ENCODE peak calls at places on chromosome 16, in seven cellular contexts. One of them, this sample, is unnamed.

GRCh38 chr16:72149676-72150464 is 22.1 kb downstream of the PMFBP1 start:
- DNase-seq in lower leg skin: no peak
- DNase-seq in thoracic aorta: no peak
- DNase-seq in brain microvascular endothelial cell: no peak
- DNase-seq in cardiac fibroblast: no peak
- DNase-seq in AG09319: no peak
- DNase-seq in stomach: no peak
- DNase-seq in this sample: no peak

GRCh38 chr16:5216681-5217080 is 119.1 kb upstream of the EEF2KMT start:
- DNase-seq in lower leg skin: no peak
- DNase-seq in thoracic aorta: no peak
- DNase-seq in brain microvascular endothelial cell: no peak
- DNase-seq in cardiac fibroblast: no peak
- DNase-seq in AG09319: no peak
- DNase-seq in stomach: no peak
- DNase-seq in this sample: no peak

GRCh38 chr16:65889533-65889966 is 476.9 kb upstream of the CDH5 start:
- DNase-seq in lower leg skin: no peak
- DNase-seq in thoracic aorta: no peak
- DNase-seq in brain microvascular endothelial cell: no peak
- DNase-seq in cardiac fibroblast: no peak
- DNase-seq in AG09319: no peak
- DNase-seq in stomach: no peak
- DNase-seq in this sample: no peak

GRCh38 chr16:88078111-88078775 is 127.0 kb downstream of the BANP start:
- DNase-seq in lower leg skin: no peak
- DNase-seq in thoracic aorta: no peak
- DNase-seq in brain microvascular endothelial cell: no peak
- DNase-seq in cardiac fibroblast: no peak
- DNase-seq in AG09319: no peak
- DNase-seq in stomach: no peak
- DNase-seq in this sample: no peak

GRCh38 chr16:83137326-83137770 is 510.6 kb downstream of the CDH13 start:
- DNase-seq in lower leg skin: no peak
- DNase-seq in thoracic aorta: no peak
- DNase-seq in brain microvascular endothelial cell: peak; percentile 75
- DNase-seq in cardiac fibroblast: peak; percentile 77
- DNase-seq in AG09319: peak; percentile 20
- DNase-seq in stomach: peak; percentile 28
- DNase-seq in this sample: peak; percentile 82

GRCh38 chr16:67229906-67230808 is 3.2 kb downstream of the TMEM208 start:
- DNase-seq in lower leg skin: no peak
- DNase-seq in thoracic aorta: no peak
- DNase-seq in brain microvascular endothelial cell: no peak
- DNase-seq in cardiac fibroblast: no peak
- DNase-seq in AG09319: no peak
- DNase-seq in stomach: no peak
- DNase-seq in this sample: no peak

GRCh38 chr16:66904846-66905632 is 13.6 kb downstream of the CDH16 start:
- DNase-seq in lower leg skin: peak; percentile 85
- DNase-seq in thoracic aorta: no peak
- DNase-seq in brain microvascular endothelial cell: no peak
- DNase-seq in cardiac fibroblast: no peak
- DNase-seq in AG09319: no peak
- DNase-seq in stomach: peak; percentile 37
- DNase-seq in this sample: no peak

GRCh38 chr16:71610936-71611871 is 14.8 kb upstream of the MARVELD3 start:
- DNase-seq in lower leg skin: peak; percentile 89
- DNase-seq in thoracic aorta: no peak
- DNase-seq in brain microvascular endothelial cell: peak; percentile 44
- DNase-seq in cardiac fibroblast: peak; percentile 59
- DNase-seq in AG09319: no peak
- DNase-seq in stomach: peak; percentile 78
- DNase-seq in this sample: peak; percentile 39

GRCh38 chr16:78298986-78299385 is 199.5 kb downstream of the WWOX start:
- DNase-seq in lower leg skin: no peak
- DNase-seq in thoracic aorta: no peak
- DNase-seq in brain microvascular endothelial cell: no peak
- DNase-seq in cardiac fibroblast: no peak
- DNase-seq in AG09319: no peak
- DNase-seq in stomach: no peak
- DNase-seq in this sample: no peak

GRCh38 chr16:1180772-1181714 is 28.1 kb downstream of the CACNA1H start:
- DNase-seq in lower leg skin: no peak
- DNase-seq in thoracic aorta: no peak
- DNase-seq in brain microvascular endothelial cell: no peak
- DNase-seq in cardiac fibroblast: peak; percentile 29
- DNase-seq in AG09319: no peak
- DNase-seq in stomach: no peak
- DNase-seq in this sample: no peak

GRCh38 chr16:1181715-1182671 is 29.1 kb downstream of the CACNA1H start:
- DNase-seq in lower leg skin: no peak
- DNase-seq in thoracic aorta: peak; percentile 61
- DNase-seq in brain microvascular endothelial cell: peak; percentile 93
- DNase-seq in cardiac fibroblast: peak; percentile 92
- DNase-seq in AG09319: no peak
- DNase-seq in stomach: peak; percentile 60
- DNase-seq in this sample: peak; percentile 92

GRCh38 chr16:1184980-1185379 is 32.1 kb downstream of the CACNA1H start:
- DNase-seq in lower leg skin: no peak
- DNase-seq in thoracic aorta: no peak
- DNase-seq in brain microvascular endothelial cell: no peak
- DNase-seq in cardiac fibroblast: no peak
- DNase-seq in AG09319: no peak
- DNase-seq in stomach: no peak
- DNase-seq in this sample: no peak

GRCh38 chr16:1183235-1183907 is 30.5 kb downstream of the CACNA1H start:
- DNase-seq in lower leg skin: no peak
- DNase-seq in thoracic aorta: no peak
- DNase-seq in brain microvascular endothelial cell: peak; percentile 78
- DNase-seq in cardiac fibroblast: peak; percentile 77
- DNase-seq in AG09319: no peak
- DNase-seq in stomach: no peak
- DNase-seq in this sample: peak; percentile 74

GRCh38 chr16:1184156-1184868 is 31.4 kb downstream of the CACNA1H start:
- DNase-seq in lower leg skin: no peak
- DNase-seq in thoracic aorta: no peak
- DNase-seq in brain microvascular endothelial cell: no peak
- DNase-seq in cardiac fibroblast: no peak
- DNase-seq in AG09319: no peak
- DNase-seq in stomach: no peak
- DNase-seq in this sample: no peak
- TF ChIP-seq CTCF in lower leg skin: no peak
- TF ChIP-seq CTCF in thoracic aorta: no peak
- TF ChIP-seq CTCF in brain microvascular endothelial cell: peak; percentile 19
- TF ChIP-seq CTCF in cardiac fibroblast: no peak
- TF ChIP-seq CTCF in AG09319: no peak
- TF ChIP-seq CTCF in stomach: no peak
- TF ChIP-seq CTCF in this sample: no peak

GRCh38 chr16:81035975-81036750 is 521 bp downstream of the ATMIN start:
- DNase-seq in lower leg skin: no peak
- DNase-seq in thoracic aorta: no peak
- DNase-seq in brain microvascular endothelial cell: peak; percentile 6
- DNase-seq in cardiac fibroblast: peak; percentile 36
- DNase-seq in AG09319: no peak
- DNase-seq in stomach: peak; percentile 34
- DNase-seq in this sample: peak; percentile 15
- TF ChIP-seq CTCF in lower leg skin: no peak
- TF ChIP-seq CTCF in thoracic aorta: no peak
- TF ChIP-seq CTCF in brain microvascular endothelial cell: peak; percentile 13
- TF ChIP-seq CTCF in cardiac fibroblast: no peak
- TF ChIP-seq CTCF in AG09319: no peak
- TF ChIP-seq CTCF in stomach: no peak
- TF ChIP-seq CTCF in this sample: no peak

GRCh38 chr16:85556456-85557082 is 56.6 kb upstream of the GSE1 start:
- DNase-seq in lower leg skin: no peak
- DNase-seq in thoracic aorta: no peak
- DNase-seq in brain microvascular endothelial cell: no peak
- DNase-seq in cardiac fibroblast: no peak
- DNase-seq in AG09319: no peak
- DNase-seq in stomach: peak; percentile 63
- DNase-seq in this sample: peak; percentile 48

GRCh38 chr16:85554114-85554790 is 58.9 kb upstream of the GSE1 start:
- DNase-seq in lower leg skin: peak; percentile 95
- DNase-seq in thoracic aorta: no peak
- DNase-seq in brain microvascular endothelial cell: peak; percentile 61
- DNase-seq in cardiac fibroblast: peak; percentile 84
- DNase-seq in AG09319: no peak
- DNase-seq in stomach: peak; percentile 73
- DNase-seq in this sample: peak; percentile 90

GRCh38 chr16:85557083-85557975 is 55.8 kb upstream of the GSE1 start:
- DNase-seq in lower leg skin: no peak
- DNase-seq in thoracic aorta: no peak
- DNase-seq in brain microvascular endothelial cell: no peak
- DNase-seq in cardiac fibroblast: no peak
- DNase-seq in AG09319: no peak
- DNase-seq in stomach: no peak
- DNase-seq in this sample: no peak

GRCh38 chr16:85554791-85555548 is 58.2 kb upstream of the GSE1 start:
- DNase-seq in lower leg skin: peak; percentile 94
- DNase-seq in thoracic aorta: peak; percentile 53
- DNase-seq in brain microvascular endothelial cell: peak; percentile 55
- DNase-seq in cardiac fibroblast: peak; percentile 67
- DNase-seq in AG09319: no peak
- DNase-seq in stomach: peak; percentile 60
- DNase-seq in this sample: peak; percentile 73

DNA sequence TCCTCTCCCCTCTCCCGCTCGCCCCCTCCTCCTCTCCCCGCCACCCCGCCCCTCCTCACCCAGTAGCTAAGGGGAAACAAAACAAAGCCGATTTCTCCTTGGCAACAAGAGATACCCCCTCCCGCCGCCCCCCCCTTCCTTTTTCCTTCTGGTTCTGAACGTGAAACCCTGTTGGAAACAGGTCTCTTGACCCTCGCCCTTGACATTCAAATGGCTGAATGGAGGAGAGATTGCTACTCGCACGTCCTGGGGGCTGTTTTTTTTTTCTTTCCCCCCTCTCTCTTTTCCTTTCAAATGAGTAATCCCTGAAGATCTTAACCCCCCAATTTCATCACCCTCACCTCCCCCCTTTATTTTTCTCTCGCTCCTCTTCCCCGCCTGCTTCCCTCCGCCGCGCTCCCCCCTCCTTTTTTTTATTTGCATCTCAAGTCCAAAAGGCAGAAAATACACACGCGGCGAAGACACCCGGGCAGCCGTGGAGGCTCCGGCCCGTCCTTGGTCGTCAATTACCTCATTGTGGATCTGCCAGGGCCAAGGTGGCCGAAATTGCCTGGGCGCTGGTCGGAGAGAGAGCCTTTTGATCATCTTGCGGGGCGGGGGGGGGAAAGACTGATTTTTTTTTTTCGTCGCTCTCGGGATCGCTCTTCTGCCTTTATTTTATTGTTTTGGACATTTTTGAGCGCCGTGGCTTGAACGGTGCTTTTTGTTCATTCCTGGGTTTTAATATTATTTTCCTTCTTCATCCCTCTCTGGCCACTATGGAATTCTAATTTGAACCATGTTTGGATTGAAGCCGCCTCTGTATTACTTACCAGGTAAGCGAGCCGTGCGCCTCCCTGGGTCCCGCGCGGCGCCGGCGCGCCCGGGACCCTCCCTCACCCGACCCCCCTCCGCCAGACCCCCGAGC is 57.3 kb upstream of the GSE1 start:
- DNase-seq in lower leg skin: no peak
- DNase-seq in thoracic aorta: no peak
- DNase-seq in brain microvascular endothelial cell: peak; percentile 42
- DNase-seq in cardiac fibroblast: peak; percentile 41
- DNase-seq in AG09319: no peak
- DNase-seq in stomach: peak; percentile 55
- DNase-seq in this sample: no peak
- TF ChIP-seq CTCF in lower leg skin: no peak
- TF ChIP-seq CTCF in thoracic aorta: no peak
- TF ChIP-seq CTCF in brain microvascular endothelial cell: no peak
- TF ChIP-seq CTCF in cardiac fibroblast: no peak
- TF ChIP-seq CTCF in AG09319: no peak
- TF ChIP-seq CTCF in stomach: no peak
- TF ChIP-seq CTCF in this sample: no peak

GRCh38 chr16:29009050-29009837 is 24.4 kb downstream of the LAT start:
- DNase-seq in lower leg skin: no peak
- DNase-seq in thoracic aorta: no peak
- DNase-seq in brain microvascular endothelial cell: no peak
- DNase-seq in cardiac fibroblast: no peak
- DNase-seq in AG09319: no peak
- DNase-seq in stomach: no peak
- DNase-seq in this sample: no peak

GRCh38 chr16:29012913-29013641 is 28.2 kb downstream of the LAT start:
- DNase-seq in lower leg skin: no peak
- DNase-seq in thoracic aorta: no peak
- DNase-seq in brain microvascular endothelial cell: no peak
- DNase-seq in cardiac fibroblast: no peak
- DNase-seq in AG09319: no peak
- DNase-seq in stomach: no peak
- DNase-seq in this sample: peak; percentile 59

GRCh38 chr16:29009838-29010166 is 24.9 kb downstream of the LAT start:
- DNase-seq in lower leg skin: no peak
- DNase-seq in thoracic aorta: no peak
- DNase-seq in brain microvascular endothelial cell: no peak
- DNase-seq in cardiac fibroblast: no peak
- DNase-seq in AG09319: no peak
- DNase-seq in stomach: no peak
- DNase-seq in this sample: no peak

GRCh38 chr16:29011851-29012250 is 27.0 kb downstream of the LAT start:
- DNase-seq in lower leg skin: no peak
- DNase-seq in thoracic aorta: no peak
- DNase-seq in brain microvascular endothelial cell: no peak
- DNase-seq in cardiac fibroblast: no peak
- DNase-seq in AG09319: no peak
- DNase-seq in stomach: no peak
- DNase-seq in this sample: no peak

DNA sequence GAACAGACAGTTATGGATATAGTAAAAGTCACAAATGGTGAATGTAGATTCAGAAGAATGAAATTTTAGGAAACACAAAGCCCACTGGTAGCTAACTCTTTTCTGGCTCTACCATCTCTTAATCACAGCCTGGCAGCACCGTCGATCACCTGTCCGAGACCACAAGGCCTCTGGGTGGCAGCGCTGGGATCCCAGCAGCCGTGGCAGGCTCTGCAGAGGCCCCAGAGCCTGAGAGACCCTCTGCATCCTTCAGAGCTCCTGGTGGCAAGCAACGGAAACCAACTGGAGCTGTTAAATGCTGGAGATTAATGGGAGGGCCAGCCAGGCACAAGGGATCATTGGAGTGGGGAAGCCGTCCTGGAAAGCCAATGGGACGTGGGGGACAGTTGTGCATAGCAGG is 26.3 kb downstream of the LAT start:
- DNase-seq in lower leg skin: no peak
- DNase-seq in thoracic aorta: no peak
- DNase-seq in brain microvascular endothelial cell: no peak
- DNase-seq in cardiac fibroblast: no peak
- DNase-seq in AG09319: no peak
- DNase-seq in stomach: no peak
- DNase-seq in this sample: no peak
- TF ChIP-seq CTCF in lower leg skin: no peak
- TF ChIP-seq CTCF in thoracic aorta: no peak
- TF ChIP-seq CTCF in brain microvascular endothelial cell: peak; percentile 25
- TF ChIP-seq CTCF in cardiac fibroblast: no peak
- TF ChIP-seq CTCF in AG09319: no peak
- TF ChIP-seq CTCF in stomach: no peak
- TF ChIP-seq CTCF in this sample: no peak

GRCh38 chr16:30082545-30083090 is 6.8 kb downstream of the PPP4C start:
- DNase-seq in lower leg skin: no peak
- DNase-seq in thoracic aorta: no peak
- DNase-seq in brain microvascular endothelial cell: no peak
- DNase-seq in cardiac fibroblast: no peak
- DNase-seq in AG09319: no peak
- DNase-seq in stomach: no peak
- DNase-seq in this sample: no peak
- TF ChIP-seq CTCF in lower leg skin: no peak
- TF ChIP-seq CTCF in thoracic aorta: no peak
- TF ChIP-seq CTCF in brain microvascular endothelial cell: peak; percentile 33
- TF ChIP-seq CTCF in cardiac fibroblast: peak; percentile 7
- TF ChIP-seq CTCF in AG09319: no peak
- TF ChIP-seq CTCF in stomach: no peak
- TF ChIP-seq CTCF in this sample: no peak